ENCODE peak calls at places on chromosomes 6 and 20, in ten cellular contexts. One of them, this sample, is unnamed.

GRCh38 chr6:11479296-11479695 is 58.3 kb upstream of the TMEM170B start:
- DNase-seq in mesothelial cell of epicardium: no peak
- DNase-seq in A549: no peak
- DNase-seq in upper lobe of right lung: no peak
- DNase-seq in stimulated activated CD8-positive, alpha-beta memory T cell treated with anti-CD3 and anti-CD28 coated beads, Interleukin-4, amount 100 ng/mL, for 1 hour: no peak
- DNase-seq in NCI-H510A: no peak
- DNase-seq in cerebellum: no peak
- DNase-seq in CD4-positive, alpha-beta T cell: no peak
- DNase-seq in T-helper 2 cell: no peak
- DNase-seq in endothelial cell of umbilical vein: no peak
- DNase-seq in this sample: no peak

GRCh38 chr6:16676978-16677377 is 84.3 kb downstream of the ATXN1 start:
- DNase-seq in CD4-positive, alpha-beta T cell: no peak
- DNase-seq in endothelial cell of umbilical vein: no peak
- DNase-seq in upper lobe of right lung: no peak
- DNase-seq in cerebellum: no peak
- DNase-seq in stimulated activated CD8-positive, alpha-beta memory T cell treated with anti-CD3 and anti-CD28 coated beads, Interleukin-4, amount 100 ng/mL, for 1 hour: no peak
- DNase-seq in NCI-H510A: no peak
- DNase-seq in A549: peak
- DNase-seq in mesothelial cell of epicardium: no peak
- DNase-seq in T-helper 2 cell: no peak
- DNase-seq in this sample: no peak

GRCh38 chr20:58822175-58822574 is 28.5 kb downstream of the GNAS-AS1 start:
- DNase-seq in T-helper 2 cell: no peak
- DNase-seq in stimulated activated CD8-positive, alpha-beta memory T cell treated with anti-CD3 and anti-CD28 coated beads, Interleukin-4, amount 100 ng/mL, for 1 hour: no peak
- DNase-seq in NCI-H510A: no peak
- DNase-seq in endothelial cell of umbilical vein: no peak
- DNase-seq in CD4-positive, alpha-beta T cell: no peak
- DNase-seq in cerebellum: no peak
- DNase-seq in mesothelial cell of epicardium: no peak
- DNase-seq in upper lobe of right lung: no peak
- DNase-seq in A549: no peak
- DNase-seq in this sample: no peak

GRCh38 chr6:89199571-89199970 is 17.6 kb downstream of the GABRR1 start:
- DNase-seq in NCI-H510A: no peak
- DNase-seq in A549: no peak
- DNase-seq in cerebellum: no peak
- DNase-seq in CD4-positive, alpha-beta T cell: no peak
- DNase-seq in endothelial cell of umbilical vein: no peak
- DNase-seq in T-helper 2 cell: no peak
- DNase-seq in upper lobe of right lung: no peak
- DNase-seq in stimulated activated CD8-positive, alpha-beta memory T cell treated with anti-CD3 and anti-CD28 coated beads, Interleukin-4, amount 100 ng/mL, for 1 hour: no peak
- DNase-seq in mesothelial cell of epicardium: no peak
- DNase-seq in this sample: no peak

GRCh38 chr6:161682982-161683381 is 409.1 kb upstream of the AGPAT4 start:
- DNase-seq in CD4-positive, alpha-beta T cell: no peak
- DNase-seq in A549: no peak
- DNase-seq in T-helper 2 cell: no peak
- DNase-seq in mesothelial cell of epicardium: no peak
- DNase-seq in upper lobe of right lung: no peak
- DNase-seq in endothelial cell of umbilical vein: no peak
- DNase-seq in stimulated activated CD8-positive, alpha-beta memory T cell treated with anti-CD3 and anti-CD28 coated beads, Interleukin-4, amount 100 ng/mL, for 1 hour: no peak
- DNase-seq in cerebellum: no peak
- DNase-seq in NCI-H510A: peak
- DNase-seq in this sample: no peak

GRCh38 chr20:57912227-57912582 is 202.4 kb upstream of the PMEPA1 start:
- DNase-seq in cerebellum: no peak
- DNase-seq in upper lobe of right lung: peak
- DNase-seq in A549: no peak
- DNase-seq in endothelial cell of umbilical vein: no peak
- DNase-seq in T-helper 2 cell: no peak
- DNase-seq in stimulated activated CD8-positive, alpha-beta memory T cell treated with anti-CD3 and anti-CD28 coated beads, Interleukin-4, amount 100 ng/mL, for 1 hour: no peak
- DNase-seq in NCI-H510A: no peak
- DNase-seq in mesothelial cell of epicardium: no peak
- DNase-seq in CD4-positive, alpha-beta T cell: no peak
- DNase-seq in this sample: no peak

GRCh38 chr6:168450921-168451320 is 9.9 kb downstream of the SMOC2 start:
- DNase-seq in upper lobe of right lung: no peak
- DNase-seq in stimulated activated CD8-positive, alpha-beta memory T cell treated with anti-CD3 and anti-CD28 coated beads, Interleukin-4, amount 100 ng/mL, for 1 hour: no peak
- DNase-seq in T-helper 2 cell: no peak
- DNase-seq in cerebellum: no peak
- DNase-seq in CD4-positive, alpha-beta T cell: no peak
- DNase-seq in endothelial cell of umbilical vein: no peak
- DNase-seq in mesothelial cell of epicardium: no peak
- DNase-seq in A549: no peak
- DNase-seq in NCI-H510A: no peak
- DNase-seq in this sample: no peak

GRCh38 chr6:137692806-137693205 is 174.3 kb upstream of the TNFAIP3 start:
- DNase-seq in CD4-positive, alpha-beta T cell: no peak
- DNase-seq in upper lobe of right lung: no peak
- DNase-seq in stimulated activated CD8-positive, alpha-beta memory T cell treated with anti-CD3 and anti-CD28 coated beads, Interleukin-4, amount 100 ng/mL, for 1 hour: no peak
- DNase-seq in T-helper 2 cell: no peak
- DNase-seq in A549: no peak
- DNase-seq in endothelial cell of umbilical vein: no peak
- DNase-seq in cerebellum: no peak
- DNase-seq in NCI-H510A: no peak
- DNase-seq in mesothelial cell of epicardium: no peak
- DNase-seq in this sample: no peak

GRCh38 chr20:10848810-10849370 is 175.1 kb upstream of the JAG1 start:
- DNase-seq in upper lobe of right lung: no peak
- DNase-seq in mesothelial cell of epicardium: no peak
- DNase-seq in T-helper 2 cell: no peak
- DNase-seq in A549: peak
- DNase-seq in NCI-H510A: no peak
- DNase-seq in stimulated activated CD8-positive, alpha-beta memory T cell treated with anti-CD3 and anti-CD28 coated beads, Interleukin-4, amount 100 ng/mL, for 1 hour: no peak
- DNase-seq in cerebellum: no peak
- DNase-seq in endothelial cell of umbilical vein: peak
- DNase-seq in CD4-positive, alpha-beta T cell: no peak
- DNase-seq in this sample: no peak

GRCh38 chr6:11875325-11876109 is 96.9 kb upstream of the ADTRP start:
- DNase-seq in NCI-H510A: no peak
- DNase-seq in A549: no peak
- DNase-seq in CD4-positive, alpha-beta T cell: no peak
- DNase-seq in endothelial cell of umbilical vein: no peak
- DNase-seq in upper lobe of right lung: no peak
- DNase-seq in mesothelial cell of epicardium: no peak
- DNase-seq in cerebellum: no peak
- DNase-seq in stimulated activated CD8-positive, alpha-beta memory T cell treated with anti-CD3 and anti-CD28 coated beads, Interleukin-4, amount 100 ng/mL, for 1 hour: no peak
- DNase-seq in T-helper 2 cell: no peak
- DNase-seq in this sample: no peak

GRCh38 chr6:135030532-135031178 is 24.0 kb downstream of the HBS1L start:
- DNase-seq in cerebellum: no peak
- DNase-seq in T-helper 2 cell: no peak
- DNase-seq in endothelial cell of umbilical vein: no peak
- DNase-seq in CD4-positive, alpha-beta T cell: no peak
- DNase-seq in A549: no peak
- DNase-seq in upper lobe of right lung: no peak
- DNase-seq in stimulated activated CD8-positive, alpha-beta memory T cell treated with anti-CD3 and anti-CD28 coated beads, Interleukin-4, amount 100 ng/mL, for 1 hour: no peak
- DNase-seq in NCI-H510A: no peak
- DNase-seq in mesothelial cell of epicardium: no peak
- DNase-seq in this sample: no peak

GRCh38 chr6:113824411-113824810 is 32.7 kb upstream of the MARCKS start:
- DNase-seq in T-helper 2 cell: no peak
- DNase-seq in CD4-positive, alpha-beta T cell: no peak
- DNase-seq in endothelial cell of umbilical vein: no peak
- DNase-seq in NCI-H510A: no peak
- DNase-seq in mesothelial cell of epicardium: no peak
- DNase-seq in stimulated activated CD8-positive, alpha-beta memory T cell treated with anti-CD3 and anti-CD28 coated beads, Interleukin-4, amount 100 ng/mL, for 1 hour: no peak
- DNase-seq in cerebellum: no peak
- DNase-seq in upper lobe of right lung: no peak
- DNase-seq in A549: no peak
- DNase-seq in this sample: no peak

GRCh38 chr6:160871320-160871719 is 120.2 kb upstream of the MAP3K4 start:
- DNase-seq in cerebellum: no peak
- DNase-seq in CD4-positive, alpha-beta T cell: no peak
- DNase-seq in NCI-H510A: no peak
- DNase-seq in upper lobe of right lung: no peak
- DNase-seq in endothelial cell of umbilical vein: no peak
- DNase-seq in T-helper 2 cell: no peak
- DNase-seq in mesothelial cell of epicardium: no peak
- DNase-seq in A549: no peak
- DNase-seq in stimulated activated CD8-positive, alpha-beta memory T cell treated with anti-CD3 and anti-CD28 coated beads, Interleukin-4, amount 100 ng/mL, for 1 hour: no peak
- DNase-seq in this sample: no peak

This sample was measured in thoracic aorta.